ENCODE peak calls at places on chromosomes 12 and 14, in seven cellular contexts. H, L, W, Y, S, K and R are unnamed samples.

GRCh38 chr12:27969901-27970390 is 2.6 kb downstream of the PTHLH start:
- DNase-seq in H (peak), L (peak), W (peak), Y (peak), S (peak), K (no peak), R (peak)

GRCh38 chr14:77319416-77319815 is 1.3 kb downstream of the POMT2 start:
- DNase-seq in H (no peak), L (no peak), W (no peak), Y (no peak), S (no peak), K (no peak), R (no peak)

GRCh38 chr12:76083761-76084276 is 666 bp downstream of the NAP1L1 start:
- DNase-seq in H (peak), L (peak), W (peak), Y (peak), S (peak), K (peak), R (peak)

GRCh38 chr12:52156757-52157565 is 34.9 kb downstream of the KRT80 start:
- DNase-seq in H (peak), L (peak), W (peak), Y (peak), S (peak), K (peak), R (peak)

GRCh38 chr12:30967026-30967425 is 40.5 kb downstream of the TSPAN11 start:
- DNase-seq in H (no peak), L (no peak), W (no peak), Y (no peak), S (no peak), K (no peak), R (no peak)

GRCh38 chr14:76348898-76349297 is 27.0 kb upstream of the ESRRB start:
- DNase-seq in H (peak), L (no peak), W (peak), Y (no peak), S (no peak), K (peak), R (peak)

GRCh38 chr12:90908465-90908864 is 46.5 kb downstream of the CCER1 start:
- DNase-seq in H (peak), L (peak), W (peak), Y (no peak), S (no peak), K (peak), R (peak)

GRCh38 chr12:16730772-16731171 is 124.8 kb upstream of the LMO3 start:
- DNase-seq in H (no peak), L (no peak), W (no peak), Y (no peak), S (no peak), K (no peak), R (no peak)

GRCh38 chr14:53236708-53237107 is 83.6 kb upstream of the DDHD1 start:
- DNase-seq in H (no peak), L (no peak), W (no peak), Y (no peak), S (no peak), K (no peak), R (no peak)

GRCh38 chr12:55852740-55853139 is 10.0 kb upstream of the MMP19 start:
- DNase-seq in H (no peak), L (no peak), W (no peak), Y (no peak), S (no peak), K (no peak), R (no peak)

GRCh38 chr12:104353012-104353981 is 49.8 kb downstream of the EID3 start:
- DNase-seq in H (no peak), L (no peak), W (no peak), Y (no peak), S (no peak), K (no peak), R (no peak)

GRCh38 chr12:52681551-52682380 is 1.6 kb upstream of the KRT1 start:
- DNase-seq in H (no peak), L (no peak), W (no peak), Y (no peak), S (no peak), K (no peak), R (no peak)

GRCh38 chr14:64834965-64835364 is 44.7 kb downstream of the SPTB start:
- DNase-seq in H (no peak), L (no peak), W (no peak), Y (no peak), S (no peak), K (no peak), R (no peak)

GRCh38 chr12:114408415-114408814 is 2.5 kb upstream of the TBX5 start:
- DNase-seq in H (no peak), L (no peak), W (no peak), Y (no peak), S (no peak), K (no peak), R (no peak)
- H3K4me3 ChIP-seq in H (peak), L (peak), W (peak), Y (no peak), S (peak), K (peak), R (no peak)

GRCh38 chr12:115947696-115948062 is 329.8 kb downstream of the MED13L start:
- DNase-seq in H (no peak), L (no peak), W (no peak), Y (no peak), S (no peak), K (no peak), R (no peak)
- TF ChIP-seq CTCF in H (peak), L (no peak), W (peak), Y (no peak), S (no peak), K (peak), R (peak)

GRCh38 chr14:62711351-62712023 is 333.8 kb downstream of the KCNH5 start:
- DNase-seq in H (no peak), L (no peak), W (no peak), Y (no peak), S (no peak), K (no peak), R (no peak)
- H3K4me3 ChIP-seq in H (no peak), L (no peak), W (no peak), Y (no peak), S (no peak), K (no peak), R (no peak)

GRCh38 chr12:5884846-5885245 is 60.2 kb downstream of the ANO2 start:
- DNase-seq in H (no peak), L (no peak), W (no peak), Y (no peak), S (no peak), K (no peak), R (no peak)

GRCh38 chr12:5888816-5889315 is 56.2 kb downstream of the ANO2 start:
- DNase-seq in H (no peak), L (no peak), W (no peak), Y (no peak), S (no peak), K (no peak), R (no peak)

GRCh38 chr12:5884285-5884684 is 60.8 kb downstream of the ANO2 start:
- DNase-seq in H (no peak), L (no peak), W (no peak), Y (no peak), S (no peak), K (no peak), R (no peak)

GRCh38 chr12:5887758-5888157 is 57.3 kb downstream of the ANO2 start:
- DNase-seq in H (no peak), L (no peak), W (no peak), Y (no peak), S (no peak), K (no peak), R (no peak)

DNA sequence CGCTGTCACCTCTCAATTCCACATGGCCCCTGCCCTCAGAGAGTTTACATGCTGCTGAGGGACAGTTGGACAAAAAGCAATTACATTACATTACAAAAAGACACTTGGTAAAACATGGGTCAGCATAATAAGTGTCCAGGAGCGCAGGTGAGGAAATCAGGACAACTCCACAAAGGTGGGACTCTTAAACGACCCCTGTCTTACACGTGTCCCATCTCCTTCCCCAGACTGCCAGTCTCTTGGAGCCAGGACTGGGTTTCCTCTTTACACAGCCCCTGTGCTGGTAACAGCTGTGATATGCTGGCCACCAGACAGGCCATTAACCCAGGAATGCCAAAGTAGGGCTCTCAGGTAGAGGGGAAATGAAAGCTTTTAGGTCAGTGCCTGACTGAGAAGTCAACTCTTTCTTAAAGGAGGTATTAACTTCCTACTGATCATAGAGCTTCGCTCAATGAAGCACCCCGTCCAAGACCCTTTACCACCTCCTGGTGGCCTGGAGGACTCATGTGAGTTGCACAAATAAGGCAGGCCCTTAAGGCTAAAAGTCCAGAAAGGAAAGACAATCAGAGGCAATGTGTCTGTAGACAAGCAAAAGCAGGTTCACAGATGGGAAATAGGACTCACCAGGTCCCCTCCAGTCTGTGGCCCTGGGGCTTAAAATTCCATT is 55.5 kb downstream of the ANO2 start:
- DNase-seq in H (no peak), L (no peak), W (no peak), Y (no peak), S (no peak), K (no peak), R (peak)
- TF ChIP-seq CTCF in H (no peak), L (no peak), W (no peak), Y (no peak), S (no peak), K (no peak), R (no peak)

GRCh38 chr14:105025429-105025828 is 4.5 kb upstream of the CDCA4 start:
- DNase-seq in H (no peak), L (no peak), W (no peak), Y (no peak), S (no peak), K (no peak), R (no peak)

GRCh38 chr14:105021656-105022275 is 883 bp upstream of the CDCA4 start:
- DNase-seq in H (peak), L (peak), W (no peak), Y (no peak), S (peak), K (peak), R (peak)

GRCh38 chr14:105022276-105022670 is 1.4 kb upstream of the CDCA4 start:
- DNase-seq in H (no peak), L (no peak), W (no peak), Y (no peak), S (no peak), K (no peak), R (no peak)

GRCh38 chr14:105023144-105023543 is 2.3 kb upstream of the CDCA4 start:
- DNase-seq in H (no peak), L (no peak), W (peak), Y (no peak), S (no peak), K (no peak), R (peak)

DNA sequence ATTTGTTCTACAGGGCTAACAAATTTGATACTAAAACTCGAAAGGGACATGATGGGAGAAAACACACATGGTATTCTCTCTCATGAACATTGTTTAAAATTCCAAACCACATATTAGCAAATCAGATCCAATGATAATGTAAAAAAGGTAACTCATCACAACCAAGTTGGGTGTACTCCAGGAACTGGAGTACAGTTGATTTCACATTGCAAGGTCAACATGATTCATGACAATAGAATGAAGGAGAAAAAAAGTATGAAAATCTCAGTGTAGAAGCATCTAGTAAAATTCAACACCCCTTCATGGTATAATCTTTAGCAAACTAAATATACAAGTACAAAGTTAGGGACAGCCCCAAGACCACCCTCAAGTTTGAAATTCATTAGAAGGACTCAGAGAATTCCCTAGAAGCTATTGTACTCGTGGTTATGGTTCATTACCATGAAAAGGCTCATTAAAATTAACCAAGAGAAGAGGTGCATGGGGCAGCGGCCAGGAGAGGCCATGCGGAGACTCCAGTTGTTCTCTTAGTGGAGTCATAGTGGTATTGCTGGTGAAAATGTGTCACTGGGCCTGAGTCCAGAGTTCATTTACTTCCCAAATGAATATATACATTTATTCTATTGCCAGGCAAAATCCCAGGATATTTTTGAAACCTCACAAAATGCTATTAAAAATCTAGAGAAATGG is 3.1 kb upstream of the CDCA4 start:
- DNase-seq in H (peak), L (no peak), W (peak), Y (no peak), S (no peak), K (peak), R (peak)
- H3K4me3 ChIP-seq in H (no peak), L (no peak), W (no peak), Y (no peak), S (no peak), K (no peak), R (no peak)

GRCh38 chr14:59582845-59583509 is 6.4 kb upstream of the CCDC175 start:
- DNase-seq in H (no peak), L (no peak), W (no peak), Y (no peak), S (no peak), K (no peak), R (no peak)
- TF ChIP-seq CTCF in H (no peak), L (no peak), W (no peak), Y (no peak), S (no peak), K (no peak), R (peak)

GRCh38 chr12:92402415-92402814 is 256.8 kb upstream of the BTG1 start:
- DNase-seq in H (no peak), L (no peak), W (no peak), Y (no peak), S (no peak), K (no peak), R (no peak)
- H3K4me3 ChIP-seq in H (no peak), L (no peak), W (no peak), Y (no peak), S (no peak), K (no peak), R (no peak)

GRCh38 chr12:111687952-111688351 is 2.1 kb downstream of the ACAD10 start:
- DNase-seq in H (no peak), L (no peak), W (no peak), Y (no peak), S (no peak), K (no peak), R (no peak)

GRCh38 chr12:111685811-111686573 is at the start of the genes ACAD10 and BRAP:
- DNase-seq in H (peak), L (peak), W (peak), Y (peak), S (peak), K (peak), R (peak)

GRCh38 chr12:111686574-111687105 is 787 bp downstream of the ACAD10 start:
- DNase-seq in H (peak), L (no peak), W (peak), Y (no peak), S (no peak), K (no peak), R (peak)

GRCh38 chr12:111685322-111685810 is 390 bp downstream of the BRAP start:
- DNase-seq in H (no peak), L (no peak), W (no peak), Y (no peak), S (no peak), K (peak), R (no peak)

DNA sequence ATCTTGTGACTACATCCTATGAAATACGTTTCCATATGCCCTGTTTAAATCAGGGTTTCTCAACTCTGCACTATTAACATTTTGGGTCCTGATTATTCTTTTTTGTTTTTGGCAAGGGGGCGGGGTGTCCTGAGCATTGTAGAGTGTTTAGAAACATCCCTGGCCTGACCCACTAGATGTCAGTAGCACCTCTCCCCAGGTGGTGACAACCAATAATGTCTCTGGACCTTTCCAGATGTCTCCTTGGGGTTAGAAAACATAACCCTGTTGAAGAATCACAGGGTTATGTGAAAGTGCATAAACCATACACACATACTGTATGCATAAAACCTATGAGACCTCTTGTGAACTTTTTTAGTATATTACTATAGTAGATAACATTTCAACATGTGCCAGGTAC is 1.4 kb downstream of the ACAD10 start:
- DNase-seq in H (no peak), L (no peak), W (no peak), Y (no peak), S (no peak), K (no peak), R (peak)
- TF ChIP-seq CTCF in H (peak), L (no peak), W (no peak), Y (no peak), S (no peak), K (no peak), R (peak)